ENCODE peak calls at places on chromosome 5, in nine cellular contexts. L is heart right ventricle; C is CD8-positive, alpha-beta memory T cell; Z is breast epithelium; N is amniotic epithelial cell; U is nephron progenitor cell; D is NCI-H1694; T is kidney tubule cell; W is activated naive CD4-positive, alpha-beta T cell. A is an unnamed sample.

GRCh38 chr5:102946971-102947370 is 173.0 kb downstream of the GIN1 start:
- DNase-seq in W (no peak), L (peak), N (no peak), U (no peak), C (no peak), D (no peak), T (no peak), Z (no peak), A (no peak)

GRCh38 chr5:19140276-19140675 is 847.7 kb downstream of the CDH18 start:
- DNase-seq in D (no peak), L (no peak), C (no peak), W (no peak), U (no peak), T (no peak), N (no peak), Z (no peak), A (no peak)

GRCh38 chr5:111299067-111299481 is 74.9 kb downstream of the CAMK4 start:
- DNase-seq in N (peak), W (no peak), D (no peak), T (no peak), Z (no peak), L (no peak), C (no peak), U (no peak), A (no peak)

GRCh38 chr5:3131161-3131560 is 379.7 kb upstream of the IRX2 start:
- DNase-seq in U (no peak), T (no peak), C (no peak), D (no peak), Z (no peak), L (no peak), N (no peak), W (no peak), A (no peak)

GRCh38 chr5:43514471-43514815 is 505 bp downstream of the C5orf34 start:
- DNase-seq in L (no peak), D (no peak), C (no peak), T (peak), U (no peak), N (peak), W (no peak), Z (no peak), A (no peak)

GRCh38 chr5:108345541-108346171 is 36.2 kb downstream of the FBXL17 start:
- DNase-seq in C (no peak), T (peak), L (no peak), D (peak), N (peak), Z (no peak), U (no peak), W (no peak), A (no peak)

GRCh38 chr5:78731884-78732283 is 83.3 kb upstream of the LHFPL2 start:
- DNase-seq in W (no peak), T (no peak), C (no peak), L (no peak), Z (no peak), D (no peak), U (no peak), N (peak), A (no peak)

GRCh38 chr5:42950466-42951168 is 89.5 kb downstream of the ANXA2R start:
- DNase-seq in N (peak), Z (peak), D (no peak), W (peak), C (peak), U (no peak), T (peak), L (peak), A (peak)

GRCh38 chr5:40052812-40053211 is 626.9 kb upstream of the PTGER4 start:
- DNase-seq in L (no peak), N (peak), Z (no peak), W (no peak), D (no peak), C (no peak), T (no peak), U (no peak), A (no peak)

GRCh38 chr5:89396262-89396975 is 513.4 kb upstream of the MEF2C start:
- DNase-seq in U (no peak), D (no peak), W (no peak), Z (no peak), T (no peak), L (no peak), C (no peak), N (peak), A (peak)

GRCh38 chr5:127705120-127705892 is 2.1 kb downstream of the CCDC192 start:
- DNase-seq in C (no peak), W (no peak), N (peak), Z (no peak), D (no peak), L (peak), U (no peak), T (peak), A (no peak)

GRCh38 chr5:147490989-147491388 is 18.9 kb downstream of the DPYSL3 start:
- DNase-seq in W (no peak), Z (no peak), N (no peak), D (no peak), T (no peak), L (no peak), U (no peak), C (no peak), A (no peak)

GRCh38 chr5:151092750-151093149 is 11.9 kb upstream of the TNIP1 start:
- DNase-seq in W (no peak), U (no peak), C (no peak), Z (no peak), D (no peak), T (peak), L (no peak), N (peak), A (peak)

GRCh38 chr5:170070556-170071412 is 34.9 kb upstream of the FOXI1 start:
- DNase-seq in N (peak), W (no peak), T (peak), L (peak), U (peak), Z (no peak), D (no peak), C (no peak), A (no peak)

GRCh38 chr5:113806250-113806649 is 292.8 kb downstream of the YTHDC2 start:
- DNase-seq in W (no peak), L (no peak), Z (no peak), U (no peak), N (peak), T (peak), C (no peak), D (no peak), A (no peak)

GRCh38 chr5:107542831-107543231 is 127.9 kb downstream of the EFNA5 start:
- DNase-seq in D (no peak), N (peak), U (no peak), C (no peak), T (peak), W (no peak), L (peak), Z (peak), A (peak)

GRCh38 chr5:52802272-52803011 is 14.7 kb downstream of the ITGA1 start:
- DNase-seq in W (no peak), N (no peak), T (no peak), D (no peak), C (no peak), L (no peak), U (no peak), Z (no peak), A (no peak)

GRCh38 chr5:83396662-83397061 is 74.9 kb upstream of the VCAN start:
- DNase-seq in L (no peak), C (no peak), N (peak), U (no peak), T (no peak), Z (no peak), W (no peak), D (no peak), A (no peak)

GRCh38 chr5:110853267-110853666 is 114.5 kb downstream of the SLC25A46 start:
- DNase-seq in T (peak), W (no peak), Z (no peak), U (no peak), C (no peak), D (no peak), L (no peak), N (peak), A (no peak)

GRCh38 chr5:169162407-169162806 is 138.5 kb downstream of the SLIT3 start:
- DNase-seq in C (no peak), L (no peak), U (no peak), T (peak), W (no peak), Z (no peak), N (peak), D (no peak), A (no peak)

GRCh38 chr5:1732955-1733354 is 66.7 kb downstream of the MRPL36 start:
- DNase-seq in T (no peak), U (no peak), D (no peak), Z (no peak), W (no peak), C (no peak), N (no peak), L (no peak), A (no peak)

GRCh38 chr5:176596689-176597416 is 13.1 kb downstream of the GPRIN1 start:
- DNase-seq in T (peak), W (peak), N (peak), L (no peak), Z (no peak), D (no peak), C (peak), U (peak), A (no peak)

GRCh38 chr5:136199408-136199807 is 6.4 kb upstream of the SMIM32 start:
- DNase-seq in T (no peak), U (no peak), C (no peak), L (no peak), N (no peak), W (no peak), Z (no peak), D (no peak), A (no peak)

GRCh38 chr5:34762321-34762871 is 76.6 kb upstream of the TTC23L start:
- DNase-seq in C (no peak), L (peak), Z (no peak), U (no peak), N (peak), T (no peak), W (no peak), D (no peak), A (peak)

GRCh38 chr5:141084487-141084989 is 9.9 kb upstream of the PCDHB2 start:
- DNase-seq in N (peak), L (peak), W (no peak), U (peak), D (no peak), Z (peak), T (peak), C (no peak), A (no peak)

GRCh38 chr5:179346401-179346800 is 1.1 kb upstream of the ADAMTS2 start:
- DNase-seq in W (no peak), D (no peak), C (no peak), T (no peak), Z (no peak), L (no peak), N (no peak), U (no peak), A (no peak)

GRCh38 chr5:66757219-66757833 is 161.1 kb downstream of the MAST4 start:
- DNase-seq in C (no peak), Z (peak), N (peak), W (no peak), T (peak), U (peak), D (peak), L (peak), A (no peak)

GRCh38 chr5:54524704-54525103 is 7.1 kb downstream of the SNX18 start:
- DNase-seq in W (no peak), Z (no peak), C (no peak), L (peak), D (no peak), T (no peak), U (no peak), N (peak), A (no peak)

GRCh38 chr5:173385832-173386360 is 57.7 kb upstream of the STC2 start:
- DNase-seq in C (no peak), L (no peak), N (no peak), U (no peak), W (no peak), T (peak), D (no peak), Z (no peak), A (no peak)

GRCh38 chr5:102536323-102536928 is 37.6 kb upstream of the SLCO6A1 start:
- DNase-seq in C (no peak), W (no peak), U (no peak), Z (no peak), T (peak), D (no peak), N (peak), L (no peak), A (no peak)

GRCh38 chr5:72234265-72234700 is 85.8 kb downstream of the MRPS27 start:
- DNase-seq in Z (no peak), D (no peak), U (no peak), W (no peak), N (peak), T (peak), C (peak), L (no peak), A (no peak)

GRCh38 chr5:127893232-127893631 is 190.0 kb downstream of the CCDC192 start:
- DNase-seq in D (no peak), N (no peak), W (no peak), U (no peak), Z (no peak), L (no peak), C (no peak), T (no peak), A (no peak)